ENCODE peak calls at places on chromosomes 2 and 18, in eight cellular contexts. V is NCI-H1105; U is LoVo; L is fibroblast of lung; A is AML-193; O is activated naive CD4-positive, alpha-beta T cell; S is substantia nigra; G is hypothalamus. I is an unnamed sample.

GRCh38 chr2:26347286-26347865 is 787 bp upstream of the ADGRF3 start:
- DNase-seq in G (no peak), L (peak; percentile 59), V (no peak), A (no peak), O (no peak), S (no peak), U (no peak), I (no peak)

GRCh38 chr2:12424820-12425219 is 291.9 kb upstream of the TRIB2 start:
- DNase-seq in U (no peak), L (peak; percentile 33), S (no peak), A (no peak), G (no peak), V (no peak), O (no peak), I (no peak)

GRCh38 chr2:86274265-86274917 is 63.0 kb downstream of the REEP1 start:
- DNase-seq in L (peak; percentile 77), G (no peak), S (no peak), A (no peak), O (no peak), V (no peak), U (peak; percentile 16), I (no peak)

GRCh38 chr2:11669454-11670291 is at the start of gene NTSR2:
- DNase-seq in S (no peak), L (peak; percentile 66), V (no peak), G (peak; percentile 61), U (no peak), O (no peak), A (no peak), I (peak; percentile 32)

GRCh38 chr18:77165489-77166415 is 33.2 kb upstream of the MBP start:
- DNase-seq in G (no peak), V (no peak), U (no peak), S (no peak), L (no peak), A (no peak), O (no peak), I (no peak)

GRCh38 chr18:9642799-9643445 is 28.6 kb upstream of the PPP4R1 start:
- DNase-seq in O (no peak), U (no peak), V (no peak), G (no peak), S (no peak), L (peak; percentile 44), A (no peak), I (no peak)

GRCh38 chr2:12616456-12617163 is 100.1 kb upstream of the TRIB2 start:
- DNase-seq in G (no peak), O (no peak), L (no peak), V (no peak), U (no peak), S (no peak), A (peak; percentile 8), I (no peak)

GRCh38 chr18:42807852-42808251 is 307.6 kb downstream of the RIT2 start:
- DNase-seq in A (no peak), L (peak; percentile 23), G (no peak), U (no peak), S (no peak), V (no peak), O (no peak), I (no peak)

GRCh38 chr2:54347622-54348021 is 91.6 kb upstream of the TSPYL6 start:
- DNase-seq in A (no peak), L (no peak), O (no peak), S (no peak), G (no peak), V (no peak), U (no peak), I (no peak)

GRCh38 chr2:233112261-233113113 is 52.3 kb downstream of the INPP5D start:
- DNase-seq in O (no peak), S (no peak), L (no peak), A (no peak), V (peak; percentile 39), U (no peak), G (no peak), I (no peak)

GRCh38 chr2:67840460-67841068 is 222.2 kb downstream of the C1D start:
- DNase-seq in A (peak; percentile 4), U (peak; percentile 32), V (peak; percentile 31), G (no peak), L (peak; percentile 67), O (no peak), S (no peak), I (peak; percentile 47)

I was measured in hippocampal formation.